ENCODE peak calls at places on chromosomes 6 and 20, in ten cellular contexts. V is Peyer's patch, R is GM20000, K is AG04449, Q is ovary, C is IMR-90, U is body of pancreas, P is GM23338, M is GM13977, D is AG04450. W is an unnamed sample.

GRCh38 chr6:66307490-66307889 is 600.5 kb upstream of the EYS start:
- DNase-seq in V (no peak), R (no peak), K (no peak), Q (no peak), C (no peak), U (no peak), P (peak), M (no peak), D (no peak), W (no peak)

GRCh38 chr6:24851086-24851485 is 52.4 kb upstream of the ARMH2 start:
- DNase-seq in V (no peak), R (no peak), K (no peak), Q (no peak), C (no peak), U (no peak), P (no peak), M (no peak), D (no peak), W (no peak)

GRCh38 chr6:89970609-89971337 is 76.5 kb downstream of the GJA10 start:
- DNase-seq in V (no peak), R (peak), K (no peak), Q (no peak), C (peak), U (peak), P (peak), M (no peak), D (no peak), W (peak)

GRCh38 chr6:63839485-63839884 is 203.9 kb downstream of the PHF3 start:
- DNase-seq in V (no peak), R (no peak), K (no peak), Q (no peak), C (peak), U (no peak), P (no peak), M (no peak), D (no peak), W (no peak)

GRCh38 chr6:48916523-48917050 is 546.5 kb downstream of the MMUT start:
- DNase-seq in V (no peak), R (no peak), K (no peak), Q (no peak), C (no peak), U (no peak), P (no peak), M (no peak), D (no peak), W (no peak)

GRCh38 chr6:161498359-161498758 is 224.5 kb upstream of the AGPAT4 start:
- DNase-seq in V (no peak), R (no peak), K (no peak), Q (no peak), C (peak), U (peak), P (peak), M (no peak), D (no peak), W (peak)

GRCh38 chr20:7371518-7372158 is 568.6 kb downstream of the HAO1 start:
- DNase-seq in V (no peak), R (no peak), K (no peak), Q (no peak), C (no peak), U (no peak), P (no peak), M (no peak), D (no peak), W (no peak)

GRCh38 chr6:135254471-135254870 is 73.4 kb downstream of the MYB start:
- DNase-seq in V (no peak), R (no peak), K (no peak), Q (no peak), C (no peak), U (no peak), P (no peak), M (no peak), D (no peak), W (no peak)

GRCh38 chr6:66993272-66993671 is 1286.2 kb upstream of the EYS start:
- DNase-seq in V (no peak), R (no peak), K (no peak), Q (no peak), C (no peak), U (no peak), P (no peak), M (no peak), D (no peak), W (no peak)

GRCh38 chr6:139249387-139249786 is 42.4 kb downstream of the TXLNB start:
- DNase-seq in V (no peak), R (peak), K (no peak), Q (no peak), C (no peak), U (no peak), P (no peak), M (no peak), D (no peak), W (no peak)

GRCh38 chr20:53857723-53858236 is 212.6 kb downstream of the BCAS1 start:
- DNase-seq in V (peak), R (no peak), K (no peak), Q (no peak), C (no peak), U (peak), P (peak), M (no peak), D (no peak), W (no peak)

GRCh38 chr20:62367136-62367482 is at the start of gene LAMA5:
- DNase-seq in V (no peak), R (peak), K (no peak), Q (no peak), C (no peak), U (peak), P (peak), M (peak), D (no peak), W (peak)

GRCh38 chr6:79536615-79536968 is 638 bp downstream of the LCA5 start:
- DNase-seq in V (no peak), R (peak), K (no peak), Q (peak), C (peak), U (no peak), P (no peak), M (no peak), D (no peak), W (peak)

GRCh38 chr6:105433723-105434122 is 30.8 kb upstream of the PREP start:
- DNase-seq in V (no peak), R (no peak), K (no peak), Q (no peak), C (no peak), U (no peak), P (no peak), M (no peak), D (no peak), W (no peak)

GRCh38 chr6:138346302-138347195 is 31.2 kb upstream of the SMIM28 start:
- DNase-seq in V (no peak), R (no peak), K (no peak), Q (no peak), C (peak), U (no peak), P (peak), M (no peak), D (no peak), W (no peak)

GRCh38 chr6:147154454-147154853 is 49.8 kb upstream of the STXBP5 start:
- DNase-seq in V (no peak), R (no peak), K (no peak), Q (no peak), C (peak), U (no peak), P (no peak), M (no peak), D (no peak), W (no peak)

GRCh38 chr6:157673596-157673995 is 149.4 kb upstream of the SNX9 start:
- DNase-seq in V (no peak), R (no peak), K (no peak), Q (no peak), C (no peak), U (no peak), P (no peak), M (no peak), D (no peak), W (no peak)

GRCh38 chr20:64216036-64216435 is 39.5 kb upstream of the PCMTD2 start:
- DNase-seq in V (no peak), R (no peak), K (no peak), Q (no peak), C (no peak), U (peak), P (no peak), M (no peak), D (no peak), W (no peak)

GRCh38 chr6:29552512-29553051 is 7.0 kb downstream of the UBD start:
- DNase-seq in V (no peak), R (peak), K (peak), Q (no peak), C (peak), U (no peak), P (peak), M (peak), D (peak), W (no peak)

GRCh38 chr6:164991573-164991972 is 317.8 kb downstream of the C6orf118 start:
- DNase-seq in V (no peak), R (no peak), K (no peak), Q (no peak), C (no peak), U (no peak), P (no peak), M (no peak), D (no peak), W (no peak)

GRCh38 chr6:109440325-109441068 is at the start of the genes PPIL6 and SMPD2:
- DNase-seq in V (peak), R (peak), K (no peak), Q (peak), C (peak), U (peak), P (peak), M (peak), D (peak), W (peak)

GRCh38 chr20:25059866-25060465 is 2.0 kb upstream of the ACSS1 start:
- DNase-seq in V (peak), R (no peak), K (no peak), Q (no peak), C (no peak), U (peak), P (no peak), M (no peak), D (no peak), W (no peak)

GRCh38 chr6:21587182-21587924 is 6.2 kb upstream of the SOX4 start:
- DNase-seq in V (no peak), R (peak), K (no peak), Q (peak), C (peak), U (peak), P (peak), M (peak), D (no peak), W (peak)
- TF ChIP-seq CTCF in V (no peak), R (no peak), K (peak), Q (peak), C (peak), U (peak), P (no peak), M (no peak), D (peak), W (peak)

GRCh38 chr6:103734016-103734415 is 1125.7 kb downstream of the HACE1 start:
- DNase-seq in V (peak), R (no peak), K (no peak), Q (no peak), C (no peak), U (no peak), P (no peak), M (no peak), D (no peak), W (no peak)

GRCh38 chr6:103729658-103730057 is 1130.1 kb downstream of the HACE1 start:
- DNase-seq in V (no peak), R (no peak), K (no peak), Q (no peak), C (no peak), U (no peak), P (peak), M (no peak), D (no peak), W (no peak)
- TF ChIP-seq CTCF in V (no peak), R (no peak), K (no peak), Q (no peak), C (no peak), U (no peak), P (no peak), M (no peak), D (no peak), W (peak)

GRCh38 chr6:118146584-118146983 is 239.5 kb downstream of the SLC35F1 start:
- DNase-seq in V (no peak), R (no peak), K (no peak), Q (no peak), C (no peak), U (no peak), P (no peak), M (no peak), D (no peak), W (no peak)

GRCh38 chr6:118141211-118141610 is 234.1 kb downstream of the SLC35F1 start:
- DNase-seq in V (no peak), R (no peak), K (no peak), Q (no peak), C (no peak), U (no peak), P (no peak), M (no peak), D (no peak), W (no peak)
- TF ChIP-seq CTCF in V (no peak), R (no peak), K (no peak), Q (no peak), C (no peak), U (no peak), P (no peak), M (no peak), D (no peak), W (no peak)

GRCh38 chr6:51865176-51865575 is 222.2 kb downstream of the PKHD1 start:
- DNase-seq in V (no peak), R (no peak), K (no peak), Q (no peak), C (no peak), U (no peak), P (no peak), M (no peak), D (no peak), W (no peak)

GRCh38 chr6:51868591-51869355 is 218.6 kb downstream of the PKHD1 start:
- DNase-seq in V (no peak), R (no peak), K (no peak), Q (no peak), C (no peak), U (peak), P (no peak), M (peak), D (no peak), W (no peak)

GRCh38 chr6:51866867-51867266 is 220.5 kb downstream of the PKHD1 start:
- DNase-seq in V (no peak), R (no peak), K (no peak), Q (no peak), C (no peak), U (no peak), P (no peak), M (no peak), D (no peak), W (no peak)

GRCh38 chr6:51866001-51866400 is 221.4 kb downstream of the PKHD1 start:
- DNase-seq in V (no peak), R (no peak), K (no peak), Q (no peak), C (no peak), U (no peak), P (no peak), M (no peak), D (no peak), W (no peak)
- TF ChIP-seq CTCF in V (no peak), R (no peak), K (no peak), Q (no peak), C (no peak), U (no peak), P (no peak), M (no peak), D (no peak), W (no peak)

GRCh38 chr6:125791820-125792165 is 1.0 kb downstream of the NCOA7 start:
- DNase-seq in V (no peak), R (no peak), K (no peak), Q (no peak), C (no peak), U (no peak), P (no peak), M (no peak), D (no peak), W (no peak)
- TF ChIP-seq CTCF in V (peak), R (no peak), K (no peak), Q (no peak), C (no peak), U (no peak), P (no peak), M (no peak), D (no peak), W (peak)

DNA sequence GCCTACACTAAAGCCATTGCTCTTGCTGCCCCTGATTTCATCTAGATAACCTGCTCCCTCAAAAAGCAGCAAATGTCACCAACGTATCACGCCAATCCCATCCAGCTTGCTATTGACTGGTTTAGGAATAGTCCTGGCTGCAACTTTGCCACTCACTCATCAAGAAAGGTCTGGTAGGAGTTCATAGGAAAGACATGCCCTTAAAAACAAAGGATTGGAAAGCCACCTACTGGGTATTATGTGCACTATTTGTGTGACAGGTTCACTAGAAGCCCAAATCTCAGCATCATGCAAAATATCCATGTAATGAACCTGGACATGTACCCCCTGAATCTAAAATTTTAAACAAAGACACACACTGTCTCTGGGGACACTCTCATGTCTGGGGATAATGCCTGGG is 170.4 kb upstream of the COL21A1 start:
- DNase-seq in V (no peak), R (no peak), K (no peak), Q (no peak), C (no peak), U (no peak), P (no peak), M (no peak), D (no peak), W (no peak)
- TF ChIP-seq CTCF in V (no peak), R (no peak), K (no peak), Q (no peak), C (no peak), U (no peak), P (no peak), M (no peak), D (no peak), W (no peak)

DNA sequence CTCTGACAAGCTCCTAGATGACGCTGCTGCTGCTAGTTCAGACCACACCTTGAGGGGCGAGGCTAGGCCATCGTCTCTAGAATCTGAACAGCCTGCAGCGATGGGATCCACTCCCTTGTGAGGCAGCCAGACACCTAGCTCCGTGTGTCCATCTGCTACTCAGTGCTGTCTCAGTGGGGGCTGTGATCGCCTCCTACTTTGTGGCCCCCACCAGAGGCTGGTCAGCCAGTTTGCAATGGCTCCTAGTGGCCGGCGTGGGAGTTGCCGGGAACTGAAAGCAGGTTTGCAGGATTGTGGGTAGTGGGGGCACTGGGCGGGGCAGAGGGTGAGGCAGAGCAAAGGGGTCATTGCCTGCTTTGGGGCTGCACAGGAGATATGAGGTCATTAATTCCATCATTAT is 2.8 kb downstream of the CCN5 start:
- DNase-seq in V (no peak), R (no peak), K (no peak), Q (no peak), C (no peak), U (no peak), P (peak), M (no peak), D (no peak), W (peak)
- TF ChIP-seq CTCF in V (no peak), R (no peak), K (peak), Q (no peak), C (peak), U (no peak), P (peak), M (no peak), D (peak), W (peak)

DNA sequence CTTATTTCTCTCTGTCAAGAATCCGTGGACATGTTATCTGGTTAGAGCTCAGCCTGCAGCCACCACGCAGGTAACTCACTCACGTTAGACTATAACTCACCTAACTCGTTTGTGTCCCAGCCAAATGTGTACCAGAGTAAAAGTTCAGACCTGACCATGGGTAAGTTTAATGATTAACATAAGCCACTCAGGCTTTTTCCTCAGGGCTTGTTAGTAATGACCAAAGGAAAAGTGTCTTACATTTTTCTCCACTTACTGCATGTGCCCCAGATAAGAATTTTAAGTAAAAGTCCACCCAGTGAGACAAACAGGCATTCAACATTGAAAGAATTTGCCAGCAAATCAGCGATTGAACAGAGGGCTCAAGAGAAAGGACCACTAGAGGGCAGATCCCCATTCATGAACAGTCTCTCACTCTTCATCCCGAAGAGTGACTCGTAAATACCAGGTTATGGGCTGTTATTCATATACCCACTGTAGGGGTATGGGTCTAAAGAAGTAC is at the start of gene PKHD1:
- DNase-seq in V (no peak), R (peak), K (no peak), Q (no peak), C (peak), U (peak), P (peak), M (peak), D (no peak), W (no peak)
- TF ChIP-seq CTCF in V (no peak), R (no peak), K (peak), Q (no peak), C (peak), U (peak), P (peak), M (peak), D (peak), W (peak)

GRCh38 chr20:12409501-12409900 is 491.8 kb downstream of the BTBD3 start:
- DNase-seq in V (no peak), R (no peak), K (no peak), Q (no peak), C (no peak), U (no peak), P (no peak), M (no peak), D (no peak), W (no peak)

GRCh38 chr20:12406978-12407377 is 489.3 kb downstream of the BTBD3 start:
- DNase-seq in V (no peak), R (no peak), K (no peak), Q (no peak), C (no peak), U (no peak), P (no peak), M (no peak), D (no peak), W (no peak)

GRCh38 chr20:12410783-12411182 is 493.1 kb downstream of the BTBD3 start:
- DNase-seq in V (no peak), R (no peak), K (no peak), Q (no peak), C (no peak), U (no peak), P (no peak), M (no peak), D (no peak), W (no peak)

GRCh38 chr20:12404941-12405340 is 487.2 kb downstream of the BTBD3 start:
- DNase-seq in V (no peak), R (no peak), K (no peak), Q (no peak), C (no peak), U (no peak), P (no peak), M (no peak), D (no peak), W (no peak)
- TF ChIP-seq CTCF in V (no peak), R (no peak), K (no peak), Q (no peak), C (no peak), U (no peak), P (no peak), M (no peak), D (no peak), W (no peak)